ENCODE peak calls at places on chromosomes 11 and 22, in eight cellular contexts. One of them, this sample, is unnamed.
A peak's percentile ranks its signal among the peaks of the same experiment; 100 is the strongest.

GRCh38 chr22:40450651-40451050 is 80.3 kb downstream of the SGSM3 start:
- DNase-seq in prostate gland: no peak
- DNase-seq in iPS DF 6.9: no peak
- DNase-seq in PC-3: no peak
- DNase-seq in HCT116: no peak
- DNase-seq in right atrium auricular region: no peak
- DNase-seq in Caco-2: no peak
- DNase-seq in foreskin keratinocyte: no peak
- DNase-seq in this sample: no peak

GRCh38 chr22:21980547-21980946 is 2.0 kb downstream of the TOP3B start:
- DNase-seq in prostate gland: no peak
- DNase-seq in iPS DF 6.9: no peak
- DNase-seq in PC-3: no peak
- DNase-seq in HCT116: no peak
- DNase-seq in right atrium auricular region: no peak
- DNase-seq in Caco-2: no peak
- DNase-seq in foreskin keratinocyte: no peak
- DNase-seq in this sample: no peak

GRCh38 chr11:64146036-64146943 is 19.6 kb downstream of the MACROD1 start:
- DNase-seq in prostate gland: no peak
- DNase-seq in iPS DF 6.9: no peak
- DNase-seq in PC-3: peak; percentile 64
- DNase-seq in HCT116: peak; percentile 24
- DNase-seq in right atrium auricular region: no peak
- DNase-seq in Caco-2: peak; percentile 68
- DNase-seq in foreskin keratinocyte: peak; percentile 20
- DNase-seq in this sample: peak; percentile 54

GRCh38 chr22:39427751-39428596 is 28.4 kb downstream of the TAB1 start:
- DNase-seq in prostate gland: no peak
- DNase-seq in iPS DF 6.9: no peak
- DNase-seq in PC-3: no peak
- DNase-seq in HCT116: no peak
- DNase-seq in right atrium auricular region: no peak
- DNase-seq in Caco-2: no peak
- DNase-seq in foreskin keratinocyte: no peak
- DNase-seq in this sample: no peak

GRCh38 chr11:33842236-33842915 is 49.5 kb downstream of the LMO2 start:
- DNase-seq in prostate gland: no peak
- DNase-seq in iPS DF 6.9: no peak
- DNase-seq in PC-3: no peak
- DNase-seq in HCT116: no peak
- DNase-seq in right atrium auricular region: no peak
- DNase-seq in Caco-2: no peak
- DNase-seq in foreskin keratinocyte: no peak
- DNase-seq in this sample: no peak

GRCh38 chr22:39984750-39985149 is 10.0 kb upstream of the FAM83F start:
- DNase-seq in prostate gland: no peak
- DNase-seq in iPS DF 6.9: no peak
- DNase-seq in PC-3: no peak
- DNase-seq in HCT116: no peak
- DNase-seq in right atrium auricular region: no peak
- DNase-seq in Caco-2: no peak
- DNase-seq in foreskin keratinocyte: no peak
- DNase-seq in this sample: no peak

GRCh38 chr22:35930933-35931332 is 97.7 kb downstream of the RBFOX2 start:
- DNase-seq in prostate gland: no peak
- DNase-seq in iPS DF 6.9: no peak
- DNase-seq in PC-3: peak; percentile 49
- DNase-seq in HCT116: peak; percentile 44
- DNase-seq in right atrium auricular region: no peak
- DNase-seq in Caco-2: peak; percentile 58
- DNase-seq in foreskin keratinocyte: peak; percentile 28
- DNase-seq in this sample: no peak

GRCh38 chr11:130042093-130042591 is 27.6 kb upstream of the APLP2 start:
- DNase-seq in prostate gland: no peak
- DNase-seq in iPS DF 6.9: no peak
- DNase-seq in PC-3: peak; percentile 97
- DNase-seq in HCT116: no peak
- DNase-seq in right atrium auricular region: no peak
- DNase-seq in Caco-2: no peak
- DNase-seq in foreskin keratinocyte: peak; percentile 96
- DNase-seq in this sample: no peak

DNA sequence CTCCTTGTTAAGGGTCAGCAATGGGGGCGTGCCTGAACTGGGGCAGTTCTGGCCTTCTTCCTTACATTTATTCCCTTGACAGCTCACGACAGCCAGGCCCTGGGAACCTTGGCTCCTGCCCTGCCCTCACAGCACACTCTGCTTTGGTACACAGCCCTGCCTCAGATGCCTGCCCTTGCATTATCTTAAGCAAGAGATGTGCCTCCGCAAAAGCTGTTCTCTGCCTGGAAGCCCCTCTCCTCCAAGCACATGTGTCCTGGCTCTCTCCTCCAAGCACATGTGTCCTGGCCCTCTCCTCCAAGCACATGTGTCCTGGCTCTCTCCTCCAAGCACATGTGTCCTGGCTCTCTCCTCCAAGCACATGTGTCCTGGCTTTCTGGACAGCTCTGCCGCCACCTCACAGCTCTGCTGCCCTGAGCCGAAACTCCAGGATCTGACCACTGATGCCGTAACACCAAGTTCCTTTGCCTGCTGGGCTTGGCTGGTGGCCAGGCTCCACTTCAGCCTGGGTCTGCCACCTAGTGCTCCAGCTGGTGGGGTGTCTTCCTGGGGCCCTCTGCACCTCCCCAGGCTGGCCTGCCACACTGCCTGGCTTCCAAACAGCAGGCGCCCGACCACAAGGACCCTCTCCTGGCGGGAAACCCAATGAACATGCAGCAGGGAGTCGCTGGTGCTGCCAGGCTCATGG is 53.1 kb downstream of the SCUBE1 start:
- DNase-seq in prostate gland: no peak
- DNase-seq in iPS DF 6.9: no peak
- DNase-seq in PC-3: no peak
- DNase-seq in HCT116: no peak
- DNase-seq in right atrium auricular region: no peak
- DNase-seq in Caco-2: no peak
- DNase-seq in foreskin keratinocyte: no peak
- DNase-seq in this sample: no peak
- H3K27me3 ChIP-seq in prostate gland: no peaks in the 10 kb centered on the region
- H3K27me3 ChIP-seq in iPS DF 6.9: no peaks in the 10 kb centered on the region
- H3K27me3 ChIP-seq in PC-3: no peaks in the 10 kb centered on the region
- H3K27me3 ChIP-seq in HCT116: no peaks in the 10 kb centered on the region
- H3K27me3 ChIP-seq in right atrium auricular region: no peaks in the 10 kb centered on the region
- H3K27me3 ChIP-seq in Caco-2: no peaks in the 10 kb centered on the region
- H3K27me3 ChIP-seq in foreskin keratinocyte: peaks cover 21% of the 10 kb centered on the region
- H3K27me3 ChIP-seq in this sample: no peaks in the 10 kb centered on the region

GRCh38 chr22:23109079-23109347 is 32.8 kb downstream of the RSPH14 start:
- DNase-seq in prostate gland: no peak
- DNase-seq in iPS DF 6.9: no peak
- DNase-seq in PC-3: no peak
- DNase-seq in HCT116: no peak
- DNase-seq in right atrium auricular region: no peak
- DNase-seq in Caco-2: no peak
- DNase-seq in foreskin keratinocyte: no peak
- DNase-seq in this sample: no peak

GRCh38 chr22:23109441-23109978 is 32.3 kb downstream of the RSPH14 start:
- DNase-seq in prostate gland: no peak
- DNase-seq in iPS DF 6.9: no peak
- DNase-seq in PC-3: no peak
- DNase-seq in HCT116: no peak
- DNase-seq in right atrium auricular region: no peak
- DNase-seq in Caco-2: no peak
- DNase-seq in foreskin keratinocyte: no peak
- DNase-seq in this sample: no peak

GRCh38 chr22:23107487-23108323 is 34.1 kb downstream of the RSPH14 start:
- DNase-seq in prostate gland: no peak
- DNase-seq in iPS DF 6.9: no peak
- DNase-seq in PC-3: no peak
- DNase-seq in HCT116: no peak
- DNase-seq in right atrium auricular region: no peak
- DNase-seq in Caco-2: no peak
- DNase-seq in foreskin keratinocyte: no peak
- DNase-seq in this sample: no peak

GRCh38 chr22:23106906-23107367 is 34.9 kb downstream of the RSPH14 start:
- DNase-seq in prostate gland: no peak
- DNase-seq in iPS DF 6.9: no peak
- DNase-seq in PC-3: no peak
- DNase-seq in HCT116: no peak
- DNase-seq in right atrium auricular region: no peak
- DNase-seq in Caco-2: peak; percentile 23
- DNase-seq in foreskin keratinocyte: no peak
- DNase-seq in this sample: no peak

DNA sequence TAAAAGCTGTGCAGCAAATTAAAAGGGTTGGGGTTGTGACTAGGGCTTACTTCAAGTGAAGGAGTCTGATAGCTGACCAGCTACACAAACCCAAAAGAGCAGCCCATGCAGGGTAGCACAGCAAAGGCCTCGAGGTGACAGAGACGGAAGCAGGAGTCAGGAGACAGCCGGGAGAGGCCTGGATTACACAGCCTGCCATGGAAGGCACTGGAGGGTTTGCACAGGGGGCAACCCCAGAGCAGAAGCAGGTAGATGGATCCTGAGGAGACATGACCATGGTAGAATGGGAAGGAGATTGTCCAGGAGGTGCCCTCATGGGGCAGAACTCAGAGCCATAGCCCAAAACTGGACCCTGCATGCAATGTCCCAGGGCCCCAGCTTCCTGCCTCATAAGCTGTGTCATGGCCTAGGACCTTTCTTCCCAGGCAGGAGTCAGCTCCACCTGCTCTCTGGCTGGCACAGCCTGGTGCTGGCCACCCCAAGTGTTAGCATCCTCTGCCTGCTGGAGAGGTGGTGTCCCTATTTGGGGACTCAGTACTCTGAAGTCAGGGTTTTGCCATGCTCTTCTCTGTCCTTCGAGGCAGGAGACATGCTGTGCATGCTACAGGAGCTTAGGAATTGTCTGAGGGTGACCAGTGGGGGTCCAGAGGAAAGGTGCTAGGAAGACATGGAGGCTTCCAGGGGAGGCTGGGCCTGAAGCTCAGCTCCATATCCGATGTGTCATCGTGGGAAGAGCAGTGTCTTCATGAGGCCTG is 33.3 kb downstream of the RSPH14 start:
- DNase-seq in prostate gland: no peak
- DNase-seq in iPS DF 6.9: no peak
- DNase-seq in PC-3: no peak
- DNase-seq in HCT116: no peak
- DNase-seq in right atrium auricular region: no peak
- DNase-seq in Caco-2: no peak
- DNase-seq in foreskin keratinocyte: no peak
- DNase-seq in this sample: no peak
- H3K27me3 ChIP-seq in prostate gland: no peaks in the 10 kb centered on the region
- H3K27me3 ChIP-seq in iPS DF 6.9: no peaks in the 10 kb centered on the region
- H3K27me3 ChIP-seq in PC-3: no peaks in the 10 kb centered on the region
- H3K27me3 ChIP-seq in HCT116: no peaks in the 10 kb centered on the region
- H3K27me3 ChIP-seq in right atrium auricular region: no peaks in the 10 kb centered on the region
- H3K27me3 ChIP-seq in Caco-2: no peaks in the 10 kb centered on the region
- H3K27me3 ChIP-seq in foreskin keratinocyte: no peaks in the 10 kb centered on the region
- H3K27me3 ChIP-seq in this sample: no peaks in the 10 kb centered on the region

GRCh38 chr11:1468473-1469066 is 18.0 kb downstream of the MOB2 start:
- DNase-seq in prostate gland: no peak
- DNase-seq in iPS DF 6.9: no peak
- DNase-seq in PC-3: no peak
- DNase-seq in HCT116: no peak
- DNase-seq in right atrium auricular region: no peak
- DNase-seq in Caco-2: no peak
- DNase-seq in foreskin keratinocyte: no peak
- DNase-seq in this sample: no peak

GRCh38 chr11:1468002-1468401 is 18.6 kb downstream of the MOB2 start:
- DNase-seq in prostate gland: no peak
- DNase-seq in iPS DF 6.9: no peak
- DNase-seq in PC-3: no peak
- DNase-seq in HCT116: no peak
- DNase-seq in right atrium auricular region: no peak
- DNase-seq in Caco-2: no peak
- DNase-seq in foreskin keratinocyte: no peak
- DNase-seq in this sample: no peak

GRCh38 chr11:1469287-1469910 is 17.2 kb downstream of the MOB2 start:
- DNase-seq in prostate gland: no peak
- DNase-seq in iPS DF 6.9: no peak
- DNase-seq in PC-3: no peak
- DNase-seq in HCT116: no peak
- DNase-seq in right atrium auricular region: no peak
- DNase-seq in Caco-2: no peak
- DNase-seq in foreskin keratinocyte: no peak
- DNase-seq in this sample: no peak

GRCh38 chr11:1466784-1467183 is 19.8 kb downstream of the MOB2 start:
- DNase-seq in prostate gland: no peak
- DNase-seq in iPS DF 6.9: no peak
- DNase-seq in PC-3: no peak
- DNase-seq in HCT116: no peak
- DNase-seq in right atrium auricular region: no peak
- DNase-seq in Caco-2: no peak
- DNase-seq in foreskin keratinocyte: no peak
- DNase-seq in this sample: no peak

DNA sequence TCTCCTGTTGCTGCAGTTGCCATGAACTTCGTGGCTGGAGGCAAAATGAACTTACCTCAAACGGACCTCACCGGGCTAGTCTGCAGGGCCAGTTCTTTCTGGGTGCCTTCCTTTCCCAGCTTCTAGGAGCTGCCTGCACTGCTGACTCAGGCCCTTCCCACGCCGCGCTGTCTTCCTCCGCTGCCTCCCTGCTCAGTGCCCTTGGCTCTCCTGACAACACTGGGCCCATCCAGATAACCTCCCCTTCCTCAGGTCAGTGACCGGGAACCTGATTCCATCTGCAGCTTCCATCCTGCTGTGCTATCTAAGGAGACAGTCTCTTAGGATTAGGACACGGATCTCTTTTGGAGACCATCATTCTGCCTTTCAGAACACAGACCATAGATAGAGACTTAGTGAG is 19.3 kb downstream of the MOB2 start:
- DNase-seq in prostate gland: no peak
- DNase-seq in iPS DF 6.9: no peak
- DNase-seq in PC-3: no peak
- DNase-seq in HCT116: no peak
- DNase-seq in right atrium auricular region: no peak
- DNase-seq in Caco-2: no peak
- DNase-seq in foreskin keratinocyte: no peak
- DNase-seq in this sample: no peak
- H3K27me3 ChIP-seq in prostate gland: no peaks in the 10 kb centered on the region
- H3K27me3 ChIP-seq in iPS DF 6.9: no peaks in the 10 kb centered on the region
- H3K27me3 ChIP-seq in PC-3: no peaks in the 10 kb centered on the region
- H3K27me3 ChIP-seq in HCT116: no peaks in the 10 kb centered on the region
- H3K27me3 ChIP-seq in right atrium auricular region: no peaks in the 10 kb centered on the region
- H3K27me3 ChIP-seq in Caco-2: no peaks in the 10 kb centered on the region
- H3K27me3 ChIP-seq in foreskin keratinocyte: peaks cover 2% of the 10 kb centered on the region
- H3K27me3 ChIP-seq in this sample: no peaks in the 10 kb centered on the region

GRCh38 chr11:27698872-27699241 is 1.4 kb downstream of the BDNF start:
- DNase-seq in prostate gland: peak; percentile 60
- DNase-seq in iPS DF 6.9: no peak
- DNase-seq in PC-3: peak; percentile 88
- DNase-seq in HCT116: peak; percentile 82
- DNase-seq in right atrium auricular region: no peak
- DNase-seq in Caco-2: peak; percentile 91
- DNase-seq in foreskin keratinocyte: peak; percentile 55
- DNase-seq in this sample: peak; percentile 18

GRCh38 chr11:27700351-27701261 is at the start of gene BDNF:
- DNase-seq in prostate gland: no peak
- DNase-seq in iPS DF 6.9: no peak
- DNase-seq in PC-3: peak; percentile 53
- DNase-seq in HCT116: no peak
- DNase-seq in right atrium auricular region: no peak
- DNase-seq in Caco-2: peak; percentile 53
- DNase-seq in foreskin keratinocyte: no peak
- DNase-seq in this sample: no peak

GRCh38 chr11:27699926-27700350 is 317 bp downstream of the BDNF start:
- DNase-seq in prostate gland: no peak
- DNase-seq in iPS DF 6.9: no peak
- DNase-seq in PC-3: no peak
- DNase-seq in HCT116: no peak
- DNase-seq in right atrium auricular region: no peak
- DNase-seq in Caco-2: peak; percentile 28
- DNase-seq in foreskin keratinocyte: no peak
- DNase-seq in this sample: no peak

GRCh38 chr11:27697679-27698275 is 2.5 kb downstream of the BDNF start:
- DNase-seq in prostate gland: no peak
- DNase-seq in iPS DF 6.9: no peak
- DNase-seq in PC-3: no peak
- DNase-seq in HCT116: no peak
- DNase-seq in right atrium auricular region: no peak
- DNase-seq in Caco-2: no peak
- DNase-seq in foreskin keratinocyte: no peak
- DNase-seq in this sample: no peak

DNA sequence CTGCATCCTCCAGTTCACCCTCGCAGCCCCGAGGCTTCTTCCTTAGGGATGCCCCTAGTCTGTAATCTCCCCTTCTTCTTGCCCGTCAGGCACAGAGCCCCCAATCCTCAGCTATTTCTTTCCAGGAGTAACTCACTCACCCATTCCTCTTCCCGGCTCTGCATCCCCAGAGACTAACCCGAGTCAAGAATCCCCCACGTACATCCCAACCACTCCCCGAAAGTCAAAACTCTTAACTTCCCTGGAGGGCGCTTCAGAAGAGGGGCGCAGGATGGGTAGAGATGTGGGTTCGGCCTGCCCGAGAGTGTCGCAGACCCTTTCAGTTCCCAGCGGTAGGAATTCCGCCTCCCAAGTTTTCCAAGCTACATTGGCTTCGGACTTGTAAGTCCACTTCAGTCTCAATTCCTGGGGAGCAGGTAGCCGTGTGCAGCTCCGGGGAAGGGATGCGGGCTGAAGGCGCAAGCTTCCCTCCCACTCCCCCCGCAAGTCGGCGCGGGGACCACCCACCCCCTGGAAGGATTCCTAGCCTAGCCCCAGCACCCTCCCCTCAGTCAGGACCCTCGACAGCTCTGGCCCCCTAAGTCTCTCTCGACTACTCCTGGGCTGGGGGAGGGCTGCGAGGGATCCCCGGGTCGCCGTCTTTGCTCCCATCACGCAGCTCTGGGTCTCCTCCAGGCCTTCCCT is 871 bp downstream of the BDNF start:
- DNase-seq in prostate gland: no peak
- DNase-seq in iPS DF 6.9: no peak
- DNase-seq in PC-3: peak; percentile 50
- DNase-seq in HCT116: no peak
- DNase-seq in right atrium auricular region: no peak
- DNase-seq in Caco-2: no peak
- DNase-seq in foreskin keratinocyte: peak; percentile 56
- DNase-seq in this sample: no peak
- H3K27me3 ChIP-seq in prostate gland: peaks cover 5% of the 10 kb centered on the region
- H3K27me3 ChIP-seq in iPS DF 6.9: peaks cover 13% of the 10 kb centered on the region
- H3K27me3 ChIP-seq in PC-3: no peaks in the 10 kb centered on the region
- H3K27me3 ChIP-seq in HCT116: no peaks in the 10 kb centered on the region
- H3K27me3 ChIP-seq in right atrium auricular region: no peaks in the 10 kb centered on the region
- H3K27me3 ChIP-seq in Caco-2: no peaks in the 10 kb centered on the region
- H3K27me3 ChIP-seq in foreskin keratinocyte: peaks cover 90% of the 10 kb centered on the region
- H3K27me3 ChIP-seq in this sample: peaks cover 85% of the 10 kb centered on the region

This sample was measured in CD4-positive, alpha-beta T cell.